ENCODE peak calls at places on chromosomes 5 and 9, in eight cellular contexts. Q, Y, U, X, C, R, O and W are unnamed samples.
A peak's percentile ranks its signal among the peaks of the same experiment; 100 is the strongest.

GRCh38 chr9:13942695-13943094 is 371.2 kb downstream of the NFIB start:
- DNase-seq in R (no peak), Q (no peak), U (no peak), C (peak; percentile 97), O (peak; percentile 95), X (no peak), Y (peak; percentile 98), W (peak; percentile 98)

GRCh38 chr9:134670042-134670525 is 28.5 kb downstream of the COL5A1 start:
- DNase-seq in R (no peak), Q (no peak), C (peak; percentile 95), X (no peak), Y (peak; percentile 94), O (peak; percentile 76), U (no peak), W (no peak)

GRCh38 chr5:107474361-107474723 is 196.4 kb downstream of the EFNA5 start:
- DNase-seq in Q (no peak), U (no peak), R (no peak), Y (no peak), X (no peak), O (no peak), C (no peak), W (peak; percentile 62)

GRCh38 chr9:76610009-76610352 is 151.0 kb downstream of the GCNT1 start:
- DNase-seq in O (peak; percentile 88), Q (peak; percentile 68), U (no peak), X (peak; percentile 91), R (no peak), C (peak; percentile 68), Y (peak; percentile 54), W (no peak)

GRCh38 chr9:27450752-27451151 is 73.3 kb upstream of the IFNK start:
- DNase-seq in C (no peak), Y (no peak), O (no peak), U (no peak), R (no peak), Q (no peak), X (no peak), W (no peak)

GRCh38 chr5:76691470-76692273 is 24.3 kb upstream of the F2R start:
- DNase-seq in R (peak; percentile 28), Y (peak; percentile 59), C (peak; percentile 86), O (peak; percentile 57), U (no peak), X (no peak), Q (no peak), W (no peak)

GRCh38 chr5:105903069-105903468 is 1767.7 kb downstream of the EFNA5 start:
- DNase-seq in Q (no peak), O (no peak), C (peak; percentile 50), Y (peak; percentile 35), R (no peak), U (no peak), X (no peak), W (no peak)

GRCh38 chr9:34659592-34660253 is 2.7 kb downstream of the CCL27 start:
- DNase-seq in Q (no peak), X (no peak), C (no peak), Y (peak; percentile 55), O (no peak), R (peak; percentile 37), U (no peak), W (peak; percentile 70)

GRCh38 chr5:132225165-132226032 is 2.3 kb downstream of the P4HA2 start:
- DNase-seq in Y (peak; percentile 79), R (no peak), X (peak; percentile 84), C (peak; percentile 61), O (peak; percentile 93), U (no peak), Q (peak; percentile 53), W (peak; percentile 94)

GRCh38 chr5:144207875-144208444 is 37.3 kb downstream of the KCTD16 start:
- DNase-seq in X (no peak), Q (no peak), R (no peak), C (no peak), Y (no peak), U (no peak), O (no peak), W (no peak)

GRCh38 chr5:148029131-148029530 is 34.6 kb upstream of the SPINK5 start:
- DNase-seq in R (no peak), C (no peak), Y (no peak), O (no peak), Q (no peak), U (no peak), X (no peak), W (no peak)

GRCh38 chr5:145362261-145362660 is 472.9 kb downstream of the PRELID2 start:
- DNase-seq in O (peak; percentile 90), X (no peak), U (no peak), Q (no peak), R (no peak), C (peak; percentile 91), Y (peak; percentile 93), W (peak; percentile 83)

GRCh38 chr9:14277202-14277601 is 36.7 kb downstream of the NFIB start:
- DNase-seq in O (peak; percentile 88), U (no peak), Y (peak; percentile 75), R (no peak), X (no peak), C (peak; percentile 86), Q (no peak), W (peak; percentile 97)

GRCh38 chr9:90966475-90967150 is 165.0 kb downstream of the SYK start:
- DNase-seq in U (no peak), R (no peak), X (no peak), Y (peak; percentile 49), C (peak; percentile 74), O (no peak), Q (no peak), W (peak; percentile 71)

GRCh38 chr5:9889511-9889910 is 259.4 kb upstream of the TAS2R1 start:
- DNase-seq in C (no peak), X (no peak), U (no peak), R (no peak), Y (no peak), Q (no peak), O (no peak), W (no peak)

GRCh38 chr5:54990751-54991349 is 5.5 kb upstream of the ESM1 start:
- DNase-seq in Y (peak; percentile 84), C (peak; percentile 62), X (no peak), O (peak; percentile 52), Q (no peak), R (no peak), U (no peak), W (peak; percentile 81)

GRCh38 chr5:177553671-177554429 is 513 bp downstream of the FAM193B start:
- DNase-seq in Q (peak; percentile 49), C (no peak), O (no peak), Y (no peak), R (peak; percentile 27), X (peak; percentile 78), U (no peak), W (peak; percentile 27)

GRCh38 chr5:111976705-111977104 is 219.7 kb upstream of the NREP start:
- DNase-seq in R (no peak), X (no peak), O (no peak), U (no peak), C (no peak), Q (no peak), Y (peak; percentile 37), W (no peak)

DNA sequence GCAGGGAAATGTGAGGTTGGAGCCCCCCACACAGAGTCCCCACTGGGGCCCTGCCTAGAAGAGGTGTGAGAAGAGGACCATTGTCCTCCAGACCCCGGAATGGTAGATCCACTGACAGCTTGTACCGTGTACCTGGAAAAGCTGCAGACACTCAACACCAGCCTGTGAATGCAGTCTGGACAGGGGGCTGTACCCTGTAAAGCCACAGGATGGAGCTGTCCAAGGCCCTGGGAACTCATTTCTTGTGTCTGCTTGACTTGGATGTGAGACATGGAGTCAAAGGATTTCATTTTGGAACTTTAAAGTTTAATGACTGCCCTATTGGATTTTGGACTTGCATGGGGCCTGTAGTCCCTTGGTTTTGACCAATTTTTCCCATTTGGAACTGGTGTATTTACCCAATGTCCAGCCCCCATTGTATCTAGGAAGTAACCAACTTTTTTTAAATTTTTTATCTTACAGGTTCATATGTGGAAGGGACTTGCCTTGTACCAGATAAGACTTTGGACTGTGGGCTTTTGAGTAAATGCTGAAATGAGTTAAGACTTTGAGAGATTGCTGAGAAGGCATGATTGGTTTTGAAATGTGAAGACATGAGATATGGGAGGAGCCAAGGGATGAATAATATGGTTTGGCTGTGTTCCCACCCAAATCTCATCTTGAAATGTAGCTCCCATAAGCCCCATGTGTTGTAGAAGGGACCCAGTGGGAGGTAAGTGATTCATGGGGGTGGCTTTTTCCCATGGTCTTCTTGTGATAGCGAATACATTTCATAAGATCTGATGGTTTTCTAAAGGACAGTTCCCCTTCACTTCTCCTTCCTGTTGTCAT is 535.2 kb upstream of the MEF2C start:
- DNase-seq in R (no peak), C (peak; percentile 92), Y (no peak), Q (no peak), U (no peak), O (no peak), X (no peak), W (no peak)
- TF ChIP-seq CTCF in R (no peak), C (peak; percentile 45), Y (no peak), Q (no peak), U (no peak), O (no peak), X (no peak), W (peak; percentile 12)

GRCh38 chr5:134184155-134185135 is 7.7 kb upstream of the SKP1 start:
- DNase-seq in U (peak; percentile 5), R (peak; percentile 84), Y (peak; percentile 56), Q (peak; percentile 56), O (peak; percentile 75), X (peak; percentile 81), C (peak; percentile 72), W (peak; percentile 70)

GRCh38 chr5:134189031-134189430 is 12.3 kb upstream of the SKP1 start:
- DNase-seq in R (no peak), Q (no peak), C (peak; percentile 25), U (no peak), Y (no peak), O (no peak), X (no peak), W (no peak)

GRCh38 chr5:134183481-134183880 is 6.7 kb upstream of the SKP1 start:
- DNase-seq in Q (no peak), Y (no peak), O (no peak), X (no peak), R (no peak), U (no peak), C (no peak), W (no peak)

GRCh38 chr5:134188092-134188491 is 11.3 kb upstream of the SKP1 start:
- DNase-seq in Y (no peak), X (no peak), Q (no peak), R (no peak), C (no peak), U (no peak), O (no peak), W (no peak)
- H3K4me3 ChIP-seq in Y (no peak overlapping the region), X (no peak overlapping the region), Q (no peak overlapping the region), R (no peak overlapping the region), C (no peak overlapping the region), U (no peak overlapping the region), O (no peak overlapping the region), W (no peak overlapping the region)

GRCh38 chr5:3303777-3304176 is 291.9 kb upstream of the IRX1 start:
- DNase-seq in R (no peak), Y (no peak), U (no peak), Q (no peak), X (no peak), O (no peak), C (no peak), W (no peak)
- TF ChIP-seq CTCF in R (no peak), Y (no peak), U (no peak), Q (no peak), X (no peak), O (no peak), C (no peak), W (no peak)

DNA sequence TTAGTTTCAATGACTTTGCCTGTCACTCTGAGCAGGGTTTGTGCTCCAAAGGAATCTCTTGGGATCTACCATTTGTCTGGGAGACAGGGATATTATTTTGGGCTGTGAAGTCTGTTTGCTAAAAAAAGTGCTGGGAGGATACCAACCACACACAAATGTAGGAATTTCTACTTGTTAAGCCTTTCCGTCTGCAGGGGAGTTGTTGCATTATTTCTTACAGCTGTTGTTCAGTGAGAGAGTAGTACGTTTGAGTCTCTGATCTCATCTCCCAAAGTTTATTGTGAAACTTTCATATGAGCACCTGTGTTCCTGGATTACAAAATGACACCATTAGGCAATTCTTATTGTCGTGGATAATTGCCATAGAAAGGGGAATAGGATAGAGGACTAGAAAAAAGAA is 78.3 kb upstream of the SEMA6A start:
- DNase-seq in X (no peak), Y (no peak), O (peak; percentile 39), Q (no peak), R (no peak), U (no peak), C (peak; percentile 9), W (peak; percentile 81)
- H3K4me3 ChIP-seq in X (no peak overlapping the region), Y (no peak overlapping the region), O (no peak overlapping the region), Q (no peak overlapping the region), R (no peak overlapping the region), U (no peak overlapping the region), C (no peak overlapping the region), W (no peak overlapping the region)